ENCODE peak calls at places on chromosomes 11 and 22, in nine cellular contexts. E is CD8-positive, alpha-beta T cell; O is mesenchymal stem cell; V is fibroblast of mammary gland; Y is NCI-H446 treated with DMSO at 0.1 percent for 48 hours; N is brain microvascular endothelial cell; F is epithelial cell of esophagus; D is endothelial cell; Q is amygdala. C is an unnamed sample.

GRCh38 chr11:96228472-96228871 is 114.5 kb downstream of the MAML2 start:
- DNase-seq in O (peak), N (peak), V (peak), Q (no peak), D (no peak), Y (peak), F (peak), E (no peak), C (peak)

GRCh38 chr11:79296113-79296512 is 144.7 kb downstream of the TENM4 start:
- DNase-seq in E (no peak), D (no peak), N (no peak), O (no peak), Q (no peak), V (no peak), Y (no peak), F (no peak), C (no peak)

GRCh38 chr11:61751384-61751783 is 1.1 kb upstream of the MYRF start:
- DNase-seq in V (no peak), N (no peak), D (no peak), Q (no peak), F (no peak), O (no peak), E (no peak), Y (no peak), C (no peak)

GRCh38 chr22:37566903-37567798 is 6.9 kb downstream of the CDC42EP1 start:
- DNase-seq in Y (no peak), D (peak), V (peak), F (peak), Q (peak), O (peak), E (peak), N (no peak), C (peak)

GRCh38 chr11:124311677-124312076 is 2.1 kb downstream of the OR8D1 start:
- DNase-seq in F (no peak), Q (no peak), Y (no peak), V (no peak), E (no peak), O (no peak), N (no peak), D (no peak), C (no peak)

GRCh38 chr11:3129591-3130268 is 35.4 kb downstream of the OSBPL5 start:
- DNase-seq in F (no peak), N (no peak), D (no peak), V (no peak), O (no peak), Y (no peak), Q (no peak), E (no peak), C (no peak)

GRCh38 chr11:16737860-16738197 is 618 bp upstream of the C11orf58 start:
- DNase-seq in N (no peak), F (no peak), Y (no peak), Q (no peak), D (no peak), O (no peak), E (no peak), V (no peak), C (no peak)

GRCh38 chr11:9716275-9717039 is 52.6 kb downstream of the SWAP70 start:
- DNase-seq in Q (no peak), Y (no peak), F (peak), O (peak), E (no peak), V (peak), D (no peak), N (peak), C (peak)

GRCh38 chr11:99015634-99016454 is 4.9 kb upstream of the CNTN5 start:
- DNase-seq in D (no peak), E (no peak), Y (peak), Q (no peak), N (peak), V (peak), F (peak), O (peak), C (peak)

GRCh38 chr11:117011541-117011908 is 86.7 kb downstream of the SIK3 start:
- DNase-seq in F (peak), O (no peak), N (peak), D (no peak), Y (no peak), V (peak), Q (no peak), E (no peak), C (peak)

GRCh38 chr22:37569921-37570660 is 9.8 kb downstream of the LGALS2 start:
- DNase-seq in O (no peak), N (no peak), V (no peak), Y (no peak), D (no peak), Q (no peak), E (no peak), F (peak), C (no peak)

GRCh38 chr11:97361812-97362378 is 972.1 kb downstream of the JRKL start:
- DNase-seq in F (peak), V (peak), Q (no peak), D (no peak), O (peak), Y (no peak), E (no peak), N (peak), C (peak)

GRCh38 chr22:45777852-45778172 is 106.2 kb downstream of the ATXN10 start:
- DNase-seq in Q (no peak), Y (no peak), E (no peak), D (no peak), F (no peak), O (no peak), N (no peak), V (no peak), C (peak)

GRCh38 chr22:28283025-28283654 is 364.1 kb upstream of the PITPNB start:
- DNase-seq in D (no peak), O (no peak), V (peak), F (no peak), Y (no peak), E (no peak), N (peak), Q (no peak), C (peak)

C was measured in choroid plexus epithelial cell.